ENCODE peak calls at places on chromosomes 3 and 15, in eight cellular contexts. B, X, F, M, E, D, I and K are unnamed samples.

GRCh38 chr15:84598250-84598649 is 2.6 kb upstream of the ZSCAN2 start:
- DNase-seq in B (no peak), X (no peak), F (no peak), M (no peak), E (no peak), D (peak), I (no peak), K (no peak)

GRCh38 chr15:40859206-40859851 is 14.7 kb downstream of the RHOV start:
- DNase-seq in B (peak), X (peak), F (peak), M (peak), E (no peak), D (peak), I (peak), K (no peak)

GRCh38 chr3:100316656-100317069 is 17.9 kb upstream of the NIT2 start:
- DNase-seq in B (peak), X (no peak), F (peak), M (no peak), E (peak), D (peak), I (no peak), K (peak)

GRCh38 chr15:89075121-89075640 is 13.1 kb upstream of the ABHD2 start:
- DNase-seq in B (no peak), X (no peak), F (no peak), M (no peak), E (no peak), D (no peak), I (no peak), K (no peak)

GRCh38 chr3:142962520-142963265 is 781 bp downstream of the PAQR9 start:
- DNase-seq in B (no peak), X (no peak), F (no peak), M (no peak), E (no peak), D (no peak), I (no peak), K (no peak)

GRCh38 chr3:23999012-23999641 is 54.0 kb downstream of the NR1D2 start:
- DNase-seq in B (peak), X (peak), F (peak), M (peak), E (no peak), D (peak), I (peak), K (no peak)

GRCh38 chr15:78808550-78808949 is 2.7 kb downstream of the ADAMTS7 start:
- DNase-seq in B (peak), X (no peak), F (peak), M (no peak), E (no peak), D (no peak), I (no peak), K (no peak)

GRCh38 chr3:11173828-11174465 is 19.7 kb downstream of the HRH1 start:
- DNase-seq in B (no peak), X (no peak), F (no peak), M (no peak), E (no peak), D (no peak), I (no peak), K (no peak)

GRCh38 chr3:14730703-14731102 is 55.8 kb downstream of the C3orf20 start:
- DNase-seq in B (no peak), X (no peak), F (no peak), M (no peak), E (no peak), D (no peak), I (no peak), K (no peak)

GRCh38 chr3:37962906-37963486 is 27.6 kb upstream of the VILL start:
- DNase-seq in B (no peak), X (no peak), F (peak), M (no peak), E (no peak), D (no peak), I (no peak), K (no peak)

GRCh38 chr3:175065492-175065891 is 206.4 kb downstream of the NAALADL2 start:
- DNase-seq in B (no peak), X (no peak), F (no peak), M (no peak), E (no peak), D (no peak), I (no peak), K (no peak)

GRCh38 chr3:148101061-148101460 is 596.6 kb upstream of the AGTR1 start:
- DNase-seq in B (no peak), X (no peak), F (peak), M (no peak), E (peak), D (no peak), I (no peak), K (peak)

GRCh38 chr3:134239538-134239937 is 11.1 kb downstream of the RYK start:
- DNase-seq in B (no peak), X (no peak), F (no peak), M (no peak), E (no peak), D (no peak), I (no peak), K (no peak)

GRCh38 chr3:128266453-128266852 is 113.2 kb downstream of the EEFSEC start:
- DNase-seq in B (no peak), X (no peak), F (peak), M (no peak), E (no peak), D (no peak), I (no peak), K (no peak)

GRCh38 chr3:48662753-48663488 is at the start of gene CELSR3:
- DNase-seq in B (peak), X (peak), F (peak), M (peak), E (peak), D (peak), I (peak), K (peak)

GRCh38 chr15:64461577-64462162 is 1.3 kb downstream of the ZNF609 start:
- DNase-seq in B (no peak), X (no peak), F (no peak), M (no peak), E (no peak), D (peak), I (no peak), K (no peak)

GRCh38 chr3:156445117-156445968 is 109.6 kb downstream of the SSR3 start:
- DNase-seq in B (no peak), X (no peak), F (no peak), M (no peak), E (no peak), D (no peak), I (no peak), K (no peak)

GRCh38 chr3:50179710-50180109 is 11.7 kb upstream of the GNAT1 start:
- DNase-seq in B (no peak), X (no peak), F (no peak), M (no peak), E (no peak), D (no peak), I (no peak), K (no peak)

GRCh38 chr3:169147246-169148008 is 516.1 kb downstream of the MECOM start:
- DNase-seq in B (peak), X (peak), F (peak), M (no peak), E (peak), D (no peak), I (peak), K (no peak)

GRCh38 chr15:34018021-34018645 is 20.9 kb downstream of the AVEN start:
- DNase-seq in B (no peak), X (no peak), F (no peak), M (peak), E (no peak), D (peak), I (no peak), K (no peak)

GRCh38 chr3:181956122-181956521 is 244.4 kb downstream of the SOX2 start:
- DNase-seq in B (no peak), X (no peak), F (no peak), M (no peak), E (no peak), D (no peak), I (no peak), K (no peak)

GRCh38 chr3:128445357-128445756 is 21.3 kb downstream of the DNAJB8 start:
- DNase-seq in B (no peak), X (no peak), F (no peak), M (no peak), E (no peak), D (no peak), I (no peak), K (no peak)

GRCh38 chr3:38177175-38177574 is 11.8 kb downstream of the OXSR1 start:
- DNase-seq in B (no peak), X (no peak), F (no peak), M (no peak), E (no peak), D (no peak), I (no peak), K (no peak)